ENCODE peak calls at places on chromosome 5, in nine cellular contexts. One of them, this sample, is unnamed.
A peak's percentile ranks its signal among the peaks of the same experiment; 100 is the strongest.

GRCh38 chr5:138469540-138470321 is 4.5 kb downstream of the EGR1 start:
- DNase-seq in neural progenitor cell: peak; percentile 55
- DNase-seq in HCT116: peak; percentile 88
- DNase-seq in fibroblast of lung: peak; percentile 80
- DNase-seq in tibial nerve: no peak
- DNase-seq in upper lobe of right lung: no peak
- DNase-seq in HL-60: no peak
- DNase-seq in pancreas: no peak
- DNase-seq in K562: no peak
- DNase-seq in this sample: no peak

GRCh38 chr5:66343370-66344071 is 199.4 kb downstream of the SREK1 start:
- DNase-seq in neural progenitor cell: no peak
- DNase-seq in HCT116: no peak
- DNase-seq in fibroblast of lung: no peak
- DNase-seq in tibial nerve: no peak
- DNase-seq in upper lobe of right lung: no peak
- DNase-seq in HL-60: no peak
- DNase-seq in pancreas: no peak
- DNase-seq in K562: no peak
- DNase-seq in this sample: no peak

GRCh38 chr5:147101654-147102053 is 133.2 kb upstream of the STK32A start:
- DNase-seq in neural progenitor cell: no peak
- DNase-seq in HCT116: no peak
- DNase-seq in fibroblast of lung: peak; percentile 35
- DNase-seq in tibial nerve: no peak
- DNase-seq in upper lobe of right lung: no peak
- DNase-seq in HL-60: no peak
- DNase-seq in pancreas: no peak
- DNase-seq in K562: no peak
- DNase-seq in this sample: no peak

GRCh38 chr5:104942735-104943134 is 1380.1 kb upstream of the NUDT12 start:
- DNase-seq in neural progenitor cell: peak; percentile 5
- DNase-seq in HCT116: no peak
- DNase-seq in fibroblast of lung: peak; percentile 4
- DNase-seq in tibial nerve: no peak
- DNase-seq in upper lobe of right lung: no peak
- DNase-seq in HL-60: no peak
- DNase-seq in pancreas: no peak
- DNase-seq in K562: no peak
- DNase-seq in this sample: no peak

GRCh38 chr5:147073098-147073497 is 161.7 kb upstream of the STK32A start:
- DNase-seq in neural progenitor cell: no peak
- DNase-seq in HCT116: no peak
- DNase-seq in fibroblast of lung: no peak
- DNase-seq in tibial nerve: no peak
- DNase-seq in upper lobe of right lung: no peak
- DNase-seq in HL-60: no peak
- DNase-seq in pancreas: no peak
- DNase-seq in K562: no peak
- DNase-seq in this sample: no peak

GRCh38 chr5:64971538-64971937 is 202.8 kb downstream of the CWC27 start:
- DNase-seq in neural progenitor cell: no peak
- DNase-seq in HCT116: no peak
- DNase-seq in fibroblast of lung: no peak
- DNase-seq in tibial nerve: peak; percentile 5
- DNase-seq in upper lobe of right lung: no peak
- DNase-seq in HL-60: no peak
- DNase-seq in pancreas: no peak
- DNase-seq in K562: no peak
- DNase-seq in this sample: no peak

GRCh38 chr5:102536323-102536928 is 37.6 kb upstream of the SLCO6A1 start:
- DNase-seq in neural progenitor cell: no peak
- DNase-seq in HCT116: peak; percentile 7
- DNase-seq in fibroblast of lung: no peak
- DNase-seq in tibial nerve: no peak
- DNase-seq in upper lobe of right lung: no peak
- DNase-seq in HL-60: no peak
- DNase-seq in pancreas: no peak
- DNase-seq in K562: no peak
- DNase-seq in this sample: no peak

GRCh38 chr5:80653497-80653896 is 955 bp upstream of the MSH3 start:
- DNase-seq in neural progenitor cell: no peak
- DNase-seq in HCT116: no peak
- DNase-seq in fibroblast of lung: no peak
- DNase-seq in tibial nerve: no peak
- DNase-seq in upper lobe of right lung: no peak
- DNase-seq in HL-60: no peak
- DNase-seq in pancreas: no peak
- DNase-seq in K562: peak; percentile 41
- DNase-seq in this sample: no peak

DNA sequence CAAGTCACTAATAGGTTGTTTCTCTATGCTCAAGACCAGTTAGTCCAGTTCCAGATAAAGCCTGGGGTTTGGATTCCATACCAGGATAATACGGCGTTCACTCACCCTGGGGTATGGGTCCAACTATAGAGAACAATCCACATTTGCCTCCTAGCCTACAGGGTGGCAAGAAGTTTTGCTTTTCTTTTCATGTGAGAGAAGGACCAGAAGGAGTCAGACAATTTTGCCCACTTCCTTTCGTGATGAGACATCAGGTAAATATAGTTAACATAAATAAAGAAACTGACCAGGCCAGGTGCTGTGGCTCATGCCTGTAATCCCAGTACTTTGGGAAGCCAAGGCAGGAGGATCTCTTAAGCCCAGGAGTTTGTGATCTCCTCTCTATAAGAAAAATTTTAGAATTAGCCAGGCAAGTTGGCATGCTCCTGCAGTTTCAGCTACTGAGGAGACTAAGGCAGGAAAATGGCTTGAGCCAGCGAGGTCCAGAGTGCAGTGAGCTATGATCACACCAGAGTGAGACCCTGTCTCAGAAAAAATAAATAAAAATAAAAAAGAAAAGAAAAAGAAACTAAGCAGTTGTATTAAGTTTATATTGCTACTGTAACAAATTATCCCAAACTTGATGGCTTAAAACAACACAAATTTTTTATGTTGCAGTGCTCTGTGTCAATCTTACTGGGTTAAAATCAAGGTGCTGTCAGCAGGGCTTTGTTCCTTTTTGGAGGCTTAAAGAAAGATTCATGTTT is 7.5 kb upstream of the REEP5 start:
- DNase-seq in neural progenitor cell: no peak
- DNase-seq in HCT116: no peak
- DNase-seq in fibroblast of lung: no peak
- DNase-seq in tibial nerve: no peak
- DNase-seq in upper lobe of right lung: no peak
- DNase-seq in HL-60: no peak
- DNase-seq in pancreas: no peak
- DNase-seq in K562: no peak
- DNase-seq in this sample: no peak
- H3K27ac ChIP-seq in neural progenitor cell: no peak overlapping the region
- H3K27ac ChIP-seq in HCT116: no peak overlapping the region
- H3K27ac ChIP-seq in fibroblast of lung: no peak overlapping the region
- H3K27ac ChIP-seq in tibial nerve: peak overlapping the region; percentile 53
- H3K27ac ChIP-seq in upper lobe of right lung: peak overlapping the region; percentile 26
- H3K27ac ChIP-seq in HL-60: peak overlapping the region; percentile 2
- H3K27ac ChIP-seq in pancreas: no peak overlapping the region
- H3K27ac ChIP-seq in K562: no peak overlapping the region
- H3K27ac ChIP-seq in this sample: no peak overlapping the region

GRCh38 chr5:3534997-3535396 is 60.6 kb upstream of the IRX1 start:
- DNase-seq in neural progenitor cell: no peak
- DNase-seq in HCT116: no peak
- DNase-seq in fibroblast of lung: no peak
- DNase-seq in tibial nerve: no peak
- DNase-seq in upper lobe of right lung: no peak
- DNase-seq in HL-60: no peak
- DNase-seq in pancreas: no peak
- DNase-seq in K562: no peak
- DNase-seq in this sample: no peak

GRCh38 chr5:3535414-3536211 is 60.0 kb upstream of the IRX1 start:
- DNase-seq in neural progenitor cell: no peak
- DNase-seq in HCT116: no peak
- DNase-seq in fibroblast of lung: no peak
- DNase-seq in tibial nerve: no peak
- DNase-seq in upper lobe of right lung: no peak
- DNase-seq in HL-60: no peak
- DNase-seq in pancreas: no peak
- DNase-seq in K562: peak; percentile 82
- DNase-seq in this sample: no peak

GRCh38 chr5:3526551-3527185 is 69.0 kb upstream of the IRX1 start:
- DNase-seq in neural progenitor cell: no peak
- DNase-seq in HCT116: no peak
- DNase-seq in fibroblast of lung: no peak
- DNase-seq in tibial nerve: no peak
- DNase-seq in upper lobe of right lung: no peak
- DNase-seq in HL-60: no peak
- DNase-seq in pancreas: no peak
- DNase-seq in K562: no peak
- DNase-seq in this sample: no peak

GRCh38 chr5:3531320-3531986 is 64.2 kb upstream of the IRX1 start:
- DNase-seq in neural progenitor cell: peak; percentile 41
- DNase-seq in HCT116: no peak
- DNase-seq in fibroblast of lung: no peak
- DNase-seq in tibial nerve: no peak
- DNase-seq in upper lobe of right lung: no peak
- DNase-seq in HL-60: no peak
- DNase-seq in pancreas: no peak
- DNase-seq in K562: no peak
- DNase-seq in this sample: no peak
- H3K27me3 ChIP-seq in neural progenitor cell: no peaks in the 10 kb centered on the region
- H3K27me3 ChIP-seq in HCT116: no peaks in the 10 kb centered on the region
- H3K27me3 ChIP-seq in fibroblast of lung: no peaks in the 10 kb centered on the region
- H3K27me3 ChIP-seq in tibial nerve: no peaks in the 10 kb centered on the region
- H3K27me3 ChIP-seq in upper lobe of right lung: no peaks in the 10 kb centered on the region
- H3K27me3 ChIP-seq in HL-60: no peaks in the 10 kb centered on the region
- H3K27me3 ChIP-seq in pancreas: no peaks in the 10 kb centered on the region
- H3K27me3 ChIP-seq in K562: no peaks in the 10 kb centered on the region
- H3K27me3 ChIP-seq in this sample: no peaks in the 10 kb centered on the region

GRCh38 chr5:131164931-131165727 is at the start of gene HINT1:
- DNase-seq in neural progenitor cell: peak; percentile 98
- DNase-seq in HCT116: peak; percentile 79
- DNase-seq in fibroblast of lung: peak; percentile 80
- DNase-seq in tibial nerve: peak; percentile 82
- DNase-seq in upper lobe of right lung: peak; percentile 98
- DNase-seq in HL-60: peak; percentile 56
- DNase-seq in pancreas: peak; percentile 92
- DNase-seq in K562: peak; percentile 94
- DNase-seq in this sample: peak; percentile 89

GRCh38 chr5:131171276-131171815 is 602 bp downstream of the LYRM7 start:
- DNase-seq in neural progenitor cell: peak; percentile 9
- DNase-seq in HCT116: no peak
- DNase-seq in fibroblast of lung: no peak
- DNase-seq in tibial nerve: no peak
- DNase-seq in upper lobe of right lung: no peak
- DNase-seq in HL-60: no peak
- DNase-seq in pancreas: no peak
- DNase-seq in K562: no peak
- DNase-seq in this sample: no peak

GRCh38 chr5:131167615-131168014 is 2.6 kb upstream of the HINT1 start:
- DNase-seq in neural progenitor cell: no peak
- DNase-seq in HCT116: no peak
- DNase-seq in fibroblast of lung: no peak
- DNase-seq in tibial nerve: no peak
- DNase-seq in upper lobe of right lung: no peak
- DNase-seq in HL-60: no peak
- DNase-seq in pancreas: no peak
- DNase-seq in K562: no peak
- DNase-seq in this sample: no peak

GRCh38 chr5:131169810-131170539 is 769 bp upstream of the LYRM7 start:
- DNase-seq in neural progenitor cell: no peak
- DNase-seq in HCT116: no peak
- DNase-seq in fibroblast of lung: no peak
- DNase-seq in tibial nerve: no peak
- DNase-seq in upper lobe of right lung: no peak
- DNase-seq in HL-60: no peak
- DNase-seq in pancreas: no peak
- DNase-seq in K562: no peak
- DNase-seq in this sample: no peak

DNA sequence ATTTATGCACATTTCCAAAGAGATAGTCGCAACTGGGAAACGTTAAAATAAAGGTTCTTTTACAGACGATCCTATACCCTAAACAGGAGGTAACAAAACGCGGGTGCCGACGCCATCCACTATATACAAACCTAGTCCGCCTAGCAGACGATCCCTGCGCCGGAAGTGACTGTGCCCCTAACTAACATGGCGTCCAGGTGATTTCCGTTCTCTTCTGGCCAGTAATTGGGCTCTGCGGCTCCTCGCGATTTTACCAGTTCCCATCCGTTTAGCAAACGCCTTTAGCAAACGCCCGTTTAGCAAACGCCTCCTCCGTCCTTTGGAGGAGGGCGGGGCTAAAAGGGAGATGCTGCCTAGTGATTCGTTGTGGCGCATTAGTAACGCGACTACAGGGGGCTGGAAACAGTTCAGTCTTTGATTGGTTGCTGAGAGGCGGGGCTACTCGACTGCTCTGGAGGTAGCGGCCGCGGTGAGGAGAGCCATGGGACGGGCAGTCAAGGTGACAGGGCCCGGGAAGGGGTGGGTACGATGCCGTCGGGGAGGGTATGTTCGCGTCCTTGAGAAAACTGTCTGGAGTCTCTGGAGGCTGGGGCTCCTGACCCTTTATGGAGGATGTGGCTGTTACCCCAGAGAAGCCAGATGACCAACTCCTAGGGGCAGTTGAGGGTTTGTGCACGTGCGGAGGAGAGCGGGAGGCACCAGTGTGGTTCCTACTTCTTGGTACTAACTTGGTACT is at the start of gene LYRM7:
- DNase-seq in neural progenitor cell: peak; percentile 100
- DNase-seq in HCT116: peak; percentile 99
- DNase-seq in fibroblast of lung: peak; percentile 99
- DNase-seq in tibial nerve: peak; percentile 95
- DNase-seq in upper lobe of right lung: peak; percentile 95
- DNase-seq in HL-60: peak; percentile 74
- DNase-seq in pancreas: peak; percentile 98
- DNase-seq in K562: peak; percentile 80
- DNase-seq in this sample: peak; percentile 98
- H3K4me3 ChIP-seq in neural progenitor cell: peak within 1 kb of the TSS; percentile 88
- H3K4me3 ChIP-seq in HCT116: peak within 1 kb of the TSS; percentile 59
- H3K4me3 ChIP-seq in fibroblast of lung: peak within 1 kb of the TSS; percentile 64
- H3K4me3 ChIP-seq in tibial nerve: peak within 1 kb of the TSS; percentile 48
- H3K4me3 ChIP-seq in upper lobe of right lung: peak within 1 kb of the TSS; percentile 69
- H3K4me3 ChIP-seq in HL-60: peak within 1 kb of the TSS; percentile 72
- H3K4me3 ChIP-seq in pancreas: peak within 1 kb of the TSS; percentile 61
- H3K4me3 ChIP-seq in K562: peak within 1 kb of the TSS; percentile 52
- H3K4me3 ChIP-seq in this sample: peak within 1 kb of the TSS; percentile 74

GRCh38 chr5:74056789-74057164 is 430.8 kb downstream of the ARHGEF28 start:
- DNase-seq in neural progenitor cell: no peak
- DNase-seq in HCT116: no peak
- DNase-seq in fibroblast of lung: peak; percentile 44
- DNase-seq in tibial nerve: no peak
- DNase-seq in upper lobe of right lung: no peak
- DNase-seq in HL-60: no peak
- DNase-seq in pancreas: peak; percentile 57
- DNase-seq in K562: no peak
- DNase-seq in this sample: no peak

GRCh38 chr5:74054139-74054538 is 428.1 kb downstream of the ARHGEF28 start:
- DNase-seq in neural progenitor cell: peak; percentile 54
- DNase-seq in HCT116: no peak
- DNase-seq in fibroblast of lung: no peak
- DNase-seq in tibial nerve: no peak
- DNase-seq in upper lobe of right lung: no peak
- DNase-seq in HL-60: no peak
- DNase-seq in pancreas: no peak
- DNase-seq in K562: no peak
- DNase-seq in this sample: no peak

GRCh38 chr5:74056102-74056788 is 430.2 kb downstream of the ARHGEF28 start:
- DNase-seq in neural progenitor cell: no peak
- DNase-seq in HCT116: no peak
- DNase-seq in fibroblast of lung: no peak
- DNase-seq in tibial nerve: no peak
- DNase-seq in upper lobe of right lung: no peak
- DNase-seq in HL-60: no peak
- DNase-seq in pancreas: no peak
- DNase-seq in K562: no peak
- DNase-seq in this sample: no peak

GRCh38 chr5:74052441-74052840 is 426.4 kb downstream of the ARHGEF28 start:
- DNase-seq in neural progenitor cell: no peak
- DNase-seq in HCT116: no peak
- DNase-seq in fibroblast of lung: no peak
- DNase-seq in tibial nerve: no peak
- DNase-seq in upper lobe of right lung: no peak
- DNase-seq in HL-60: no peak
- DNase-seq in pancreas: no peak
- DNase-seq in K562: no peak
- DNase-seq in this sample: no peak

DNA sequence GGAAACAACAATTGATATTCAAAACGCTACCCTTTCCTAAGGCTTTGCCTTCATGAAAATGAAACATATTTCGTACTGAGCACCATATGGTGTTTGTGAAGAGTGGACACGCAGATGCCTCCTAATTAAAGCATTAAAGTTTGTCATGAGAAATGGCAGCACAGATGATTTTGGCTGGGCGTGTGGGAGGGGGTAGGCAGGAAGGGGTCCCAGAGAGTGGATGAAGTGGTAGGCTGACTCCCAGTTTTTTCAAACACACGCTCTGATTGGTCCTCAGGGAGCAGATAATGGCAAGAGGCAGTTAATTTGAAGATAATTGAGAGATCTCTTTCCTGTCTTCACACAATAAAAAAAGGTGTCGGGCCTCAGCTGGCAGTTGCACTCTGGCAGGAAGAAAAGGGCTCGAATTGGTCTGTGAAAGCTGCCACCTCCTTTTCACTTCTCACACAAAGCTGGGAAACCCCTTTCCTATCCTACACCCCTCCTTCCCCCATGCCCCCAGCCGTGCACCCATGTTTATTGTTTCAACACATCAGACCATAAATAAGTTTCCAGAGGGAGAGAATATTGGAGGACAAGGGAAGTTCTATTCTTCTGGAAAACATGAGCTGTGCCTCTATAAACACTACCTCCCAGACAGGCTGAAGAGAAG is 429.6 kb downstream of the ARHGEF28 start:
- DNase-seq in neural progenitor cell: no peak
- DNase-seq in HCT116: no peak
- DNase-seq in fibroblast of lung: no peak
- DNase-seq in tibial nerve: no peak
- DNase-seq in upper lobe of right lung: no peak
- DNase-seq in HL-60: no peak
- DNase-seq in pancreas: no peak
- DNase-seq in K562: no peak
- DNase-seq in this sample: no peak
- H3K27ac ChIP-seq in neural progenitor cell: peak overlapping the region; percentile 65
- H3K27ac ChIP-seq in HCT116: no peak overlapping the region
- H3K27ac ChIP-seq in fibroblast of lung: no peak overlapping the region
- H3K27ac ChIP-seq in tibial nerve: no peak overlapping the region
- H3K27ac ChIP-seq in upper lobe of right lung: no peak overlapping the region
- H3K27ac ChIP-seq in HL-60: no peak overlapping the region
- H3K27ac ChIP-seq in pancreas: no peak overlapping the region
- H3K27ac ChIP-seq in K562: no peak overlapping the region
- H3K27ac ChIP-seq in this sample: no peak overlapping the region